ENCODE peak calls at places on chromosome 11, in eight cellular contexts. T is thoracic aorta, C is GM23338, W is neuronal stem cell, G is GM23248, B is ovary, J is fibroblast of lung, K is stomach. V is an unnamed sample.

GRCh38 chr11:33869511-33870422 is 22.1 kb downstream of the LMO2 start:
- DNase-seq in W (no peak), G (peak; percentile 67), T (no peak), J (peak; percentile 14), K (no peak), C (peak; percentile 77), B (no peak), V (no peak)

GRCh38 chr11:70244698-70245097 is 25.8 kb upstream of the PPFIA1 start:
- DNase-seq in W (no peak), B (no peak), T (no peak), K (no peak), J (peak; percentile 68), G (peak; percentile 59), C (no peak), V (no peak)

GRCh38 chr11:73612601-73613137 is 14.8 kb upstream of the FAM168A start:
- DNase-seq in K (no peak), W (no peak), J (no peak), C (no peak), G (no peak), B (no peak), T (no peak), V (no peak)

GRCh38 chr11:62958547-62959071 is 26.2 kb downstream of the SLC22A6 start:
- DNase-seq in B (no peak), T (no peak), G (peak; percentile 30), W (no peak), J (peak; percentile 43), K (no peak), C (no peak), V (no peak)

GRCh38 chr11:44658451-44658850 is 68.3 kb upstream of the TSPAN18 start:
- DNase-seq in B (no peak), C (peak; percentile 48), T (no peak), G (peak; percentile 7), W (no peak), K (no peak), J (no peak), V (no peak)

GRCh38 chr11:8652140-8652539 is 30.3 kb downstream of the TRIM66 start:
- DNase-seq in W (no peak), B (no peak), T (no peak), J (peak; percentile 88), C (no peak), G (peak; percentile 97), K (no peak), V (no peak)

GRCh38 chr11:2376751-2377451 is at the start of gene CD81:
- DNase-seq in C (no peak), J (peak; percentile 48), K (peak; percentile 53), G (peak; percentile 71), W (peak; percentile 56), T (no peak), B (peak; percentile 69), V (no peak)

GRCh38 chr11:45026835-45027234 is 76.2 kb upstream of the TP53I11 start:
- DNase-seq in J (no peak), G (no peak), T (no peak), W (no peak), C (no peak), B (no peak), K (no peak), V (no peak)

GRCh38 chr11:110463153-110463552 is 33.4 kb downstream of the FDX1 start:
- DNase-seq in G (peak; percentile 63), C (peak; percentile 71), B (peak; percentile 51), J (peak; percentile 69), T (no peak), K (peak; percentile 49), W (peak; percentile 23), V (peak; percentile 29)

GRCh38 chr11:62370743-62371440 is 33.6 kb downstream of the ASRGL1 start:
- DNase-seq in T (no peak), B (no peak), G (no peak), J (no peak), W (no peak), K (peak; percentile 52), C (peak; percentile 38), V (no peak)

GRCh38 chr11:132601863-132602262 is 930.4 kb downstream of the OPCML start:
- DNase-seq in T (no peak), J (no peak), W (no peak), K (no peak), C (no peak), B (no peak), G (peak; percentile 8), V (no peak)

GRCh38 chr11:130020323-130020722 is 17.7 kb upstream of the PRDM10 start:
- DNase-seq in J (no peak), B (no peak), G (no peak), C (peak; percentile 75), W (no peak), K (no peak), T (no peak), V (no peak)

GRCh38 chr11:124219126-124219525 is 21.8 kb upstream of the OR8G1 start:
- DNase-seq in T (no peak), G (no peak), W (no peak), J (no peak), B (no peak), K (no peak), C (no peak), V (no peak)

GRCh38 chr11:27926981-27927481 is 180.9 kb downstream of the KIF18A start:
- DNase-seq in T (no peak), J (peak; percentile 78), C (no peak), W (no peak), B (no peak), K (no peak), G (peak; percentile 90), V (no peak)

GRCh38 chr11:36501236-36501635 is 8.8 kb downstream of the TRAF6 start:
- DNase-seq in G (no peak), K (no peak), J (no peak), T (no peak), B (no peak), C (no peak), W (no peak), V (no peak)

GRCh38 chr11:6237271-6237670 is 1.6 kb upstream of the CNGA4 start:
- DNase-seq in G (no peak), K (no peak), C (no peak), W (no peak), T (no peak), B (no peak), J (no peak), V (no peak)

GRCh38 chr11:64619811-64620285 is 28.8 kb downstream of the SLC22A12 start:
- DNase-seq in J (peak; percentile 38), T (no peak), C (peak; percentile 75), B (peak; percentile 93), W (no peak), K (no peak), G (peak; percentile 56), V (no peak)
- H3K27ac ChIP-seq in J (no peak overlapping the region), T (no peak overlapping the region), C (no peak overlapping the region), B (peak overlapping the region; percentile 88), W (peak overlapping the region; percentile 72), K (no peak overlapping the region), G (no peak overlapping the region), V (no peak overlapping the region)

DNA sequence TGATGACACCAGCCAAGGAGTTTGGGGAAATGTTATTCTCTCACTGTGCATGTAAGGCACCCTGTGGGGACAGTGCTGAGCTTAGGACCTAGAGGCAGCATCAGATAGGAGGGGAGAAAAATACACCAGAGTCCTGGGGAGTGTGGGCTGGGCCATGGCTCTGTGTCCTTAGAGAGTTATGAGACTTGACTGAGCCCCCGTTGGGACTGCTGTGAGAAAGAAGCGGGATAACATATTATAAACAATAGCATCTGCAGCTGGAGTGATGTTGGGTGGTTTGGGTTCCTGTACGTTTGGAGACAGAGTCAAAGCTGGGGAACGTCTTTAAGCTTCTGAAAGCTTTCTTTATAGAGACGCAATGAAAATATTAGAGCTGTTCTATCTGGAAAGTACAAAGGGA is 90.9 kb upstream of the CRTAM start:
- DNase-seq in W (no peak), C (no peak), T (no peak), J (peak; percentile 76), B (no peak), G (no peak), K (no peak), V (no peak)
- H3K4me1 ChIP-seq in W (peaks cover 9% of the 10 kb centered on the region), C (no peaks in the 10 kb centered on the region), T (no peaks in the 10 kb centered on the region), J (peaks cover 16% of the 10 kb centered on the region), B (no peaks in the 10 kb centered on the region), G (peaks cover 29% of the 10 kb centered on the region), K (peaks cover 26% of the 10 kb centered on the region), V (no peaks in the 10 kb centered on the region)

DNA sequence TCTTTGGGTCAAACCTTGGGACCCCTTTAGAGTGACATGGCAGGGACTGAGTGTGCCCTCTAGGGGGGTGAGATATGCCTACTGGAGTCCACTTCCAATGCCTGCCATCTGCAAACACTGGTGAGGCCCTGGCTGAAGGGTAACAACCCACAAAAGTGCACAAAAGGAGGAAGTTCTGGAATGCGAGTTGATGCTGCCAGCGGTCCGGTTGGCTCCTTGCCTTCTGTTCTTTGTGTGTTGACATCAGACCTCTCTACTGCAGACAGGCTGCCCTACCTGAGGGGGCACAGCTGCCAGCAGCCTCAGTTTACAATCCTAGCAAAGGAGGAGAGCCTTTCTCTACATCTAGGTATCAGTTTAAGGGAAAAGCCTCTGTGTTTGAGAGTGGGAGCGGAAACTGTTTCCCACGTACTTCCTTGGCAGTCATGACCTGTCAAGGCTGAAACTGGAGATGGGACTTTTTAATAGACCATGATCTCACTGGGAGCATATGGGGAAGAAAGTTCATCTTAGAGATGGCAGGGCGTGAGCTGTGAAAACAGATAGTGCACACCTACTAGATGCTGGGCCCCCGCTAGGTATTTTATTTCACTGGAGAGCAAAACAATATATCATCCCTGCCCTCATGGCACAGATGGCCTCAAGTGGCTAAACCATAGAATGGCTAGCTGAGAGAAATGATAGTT is 27.2 kb downstream of the BMAL1 start:
- DNase-seq in K (no peak), G (no peak), T (no peak), C (no peak), W (no peak), J (no peak), B (no peak), V (no peak)
- H3K27ac ChIP-seq in K (no peak overlapping the region), G (no peak overlapping the region), T (no peak overlapping the region), C (no peak overlapping the region), W (no peak overlapping the region), J (no peak overlapping the region), B (no peak overlapping the region), V (no peak overlapping the region)

GRCh38 chr11:47131136-47131535 is 45.5 kb downstream of the ARFGAP2 start:
- DNase-seq in K (no peak), W (no peak), J (no peak), G (no peak), C (no peak), T (no peak), B (no peak), V (no peak)
- H3K4me1 ChIP-seq in K (peaks cover 19% of the 10 kb centered on the region), W (peaks cover 9% of the 10 kb centered on the region), J (no peaks in the 10 kb centered on the region), G (peaks cover under 1% of the 10 kb centered on the region), C (peaks cover 22% of the 10 kb centered on the region), T (no peaks in the 10 kb centered on the region), B (no peaks in the 10 kb centered on the region), V (peaks cover 2% of the 10 kb centered on the region)

GRCh38 chr11:12598330-12599256 is 75.6 kb upstream of the TEAD1 start:
- DNase-seq in K (no peak), W (no peak), J (peak; percentile 64), C (no peak), G (no peak), B (no peak), T (no peak), V (no peak)
- H3K27ac ChIP-seq in K (no peak overlapping the region), W (no peak overlapping the region), J (no peak overlapping the region), C (no peak overlapping the region), G (no peak overlapping the region), B (no peak overlapping the region), T (no peak overlapping the region), V (no peak overlapping the region)

GRCh38 chr11:95700471-95700817 is 89.1 kb downstream of the FAM76B start:
- DNase-seq in J (no peak), B (no peak), K (no peak), G (no peak), W (no peak), C (no peak), T (no peak), V (no peak)
- H3K4me1 ChIP-seq in J (peaks cover 2% of the 10 kb centered on the region), B (peaks cover 12% of the 10 kb centered on the region), K (peaks cover 56% of the 10 kb centered on the region), G (peaks cover 46% of the 10 kb centered on the region), W (peaks cover 2% of the 10 kb centered on the region), C (peaks cover 10% of the 10 kb centered on the region), T (peaks cover 24% of the 10 kb centered on the region), V (peaks cover 1% of the 10 kb centered on the region)